ENCODE peak calls at places on chromosomes 4 and X, in nine cellular contexts. One of them, this sample, is unnamed.

GRCh38 chr4:100632163-100632562 is 114.3 kb upstream of the EMCN start:
- DNase-seq in ecto neural progenitor cell: no peak
- DNase-seq in glutamatergic neuron: no peak
- DNase-seq in endothelial cell: no peak
- DNase-seq in HL-60: no peak
- DNase-seq in H4: no peak
- DNase-seq in stimulated activated naive CD8-positive, alpha-beta T cell treated with anti-CD3 and anti-CD28 coated beads, Interleukin-15, amount 100 ng/mL, for 72 hours: no peak
- DNase-seq in GM23338: no peak
- DNase-seq in stimulated activated CD8-positive, alpha-beta memory T cell treated with anti-CD3 and anti-CD28 coated beads, Interleukin-4, amount 100 ng/mL, for 4 hours: no peak
- DNase-seq in this sample: no peak

GRCh38 chrX:95248386-95248785 is 1436.3 kb upstream of the DIAPH2 start:
- DNase-seq in H4: no peak
- DNase-seq in glutamatergic neuron: no peak
- DNase-seq in stimulated activated CD8-positive, alpha-beta memory T cell treated with anti-CD3 and anti-CD28 coated beads, Interleukin-4, amount 100 ng/mL, for 4 hours: no peak
- DNase-seq in ecto neural progenitor cell: no peak
- DNase-seq in stimulated activated naive CD8-positive, alpha-beta T cell treated with anti-CD3 and anti-CD28 coated beads, Interleukin-15, amount 100 ng/mL, for 72 hours: no peak
- DNase-seq in GM23338: no peak
- DNase-seq in HL-60: no peak
- DNase-seq in endothelial cell: no peak
- DNase-seq in this sample: no peak

GRCh38 chr4:55008166-55009056 is 117.0 kb downstream of the KDR start:
- DNase-seq in glutamatergic neuron: no peak
- DNase-seq in HL-60: peak; percentile 9
- DNase-seq in stimulated activated CD8-positive, alpha-beta memory T cell treated with anti-CD3 and anti-CD28 coated beads, Interleukin-4, amount 100 ng/mL, for 4 hours: no peak
- DNase-seq in ecto neural progenitor cell: no peak
- DNase-seq in stimulated activated naive CD8-positive, alpha-beta T cell treated with anti-CD3 and anti-CD28 coated beads, Interleukin-15, amount 100 ng/mL, for 72 hours: no peak
- DNase-seq in endothelial cell: no peak
- DNase-seq in H4: no peak
- DNase-seq in GM23338: peak; percentile 58
- DNase-seq in this sample: peak; percentile 23

GRCh38 chrX:64186974-64187761 is 18.3 kb downstream of the AMER1 start:
- DNase-seq in stimulated activated naive CD8-positive, alpha-beta T cell treated with anti-CD3 and anti-CD28 coated beads, Interleukin-15, amount 100 ng/mL, for 72 hours: no peak
- DNase-seq in stimulated activated CD8-positive, alpha-beta memory T cell treated with anti-CD3 and anti-CD28 coated beads, Interleukin-4, amount 100 ng/mL, for 4 hours: no peak
- DNase-seq in ecto neural progenitor cell: peak; percentile 6
- DNase-seq in endothelial cell: no peak
- DNase-seq in H4: no peak
- DNase-seq in glutamatergic neuron: no peak
- DNase-seq in GM23338: no peak
- DNase-seq in HL-60: no peak
- DNase-seq in this sample: no peak

GRCh38 chrX:17732138-17732783 is 5.0 kb upstream of the SCML1 start:
- DNase-seq in stimulated activated CD8-positive, alpha-beta memory T cell treated with anti-CD3 and anti-CD28 coated beads, Interleukin-4, amount 100 ng/mL, for 4 hours: no peak
- DNase-seq in glutamatergic neuron: no peak
- DNase-seq in ecto neural progenitor cell: no peak
- DNase-seq in HL-60: no peak
- DNase-seq in stimulated activated naive CD8-positive, alpha-beta T cell treated with anti-CD3 and anti-CD28 coated beads, Interleukin-15, amount 100 ng/mL, for 72 hours: no peak
- DNase-seq in endothelial cell: no peak
- DNase-seq in GM23338: no peak
- DNase-seq in H4: no peak
- DNase-seq in this sample: no peak

GRCh38 chr4:109046549-109047171 is 255.8 kb downstream of the COL25A1 start:
- DNase-seq in stimulated activated naive CD8-positive, alpha-beta T cell treated with anti-CD3 and anti-CD28 coated beads, Interleukin-15, amount 100 ng/mL, for 72 hours: no peak
- DNase-seq in endothelial cell: no peak
- DNase-seq in ecto neural progenitor cell: no peak
- DNase-seq in H4: peak; percentile 26
- DNase-seq in HL-60: no peak
- DNase-seq in GM23338: no peak
- DNase-seq in stimulated activated CD8-positive, alpha-beta memory T cell treated with anti-CD3 and anti-CD28 coated beads, Interleukin-4, amount 100 ng/mL, for 4 hours: no peak
- DNase-seq in glutamatergic neuron: no peak
- DNase-seq in this sample: no peak

GRCh38 chr4:52751349-52751911 is at the start of gene ERVMER34-1:
- DNase-seq in endothelial cell: peak; percentile 48
- DNase-seq in HL-60: no peak
- DNase-seq in stimulated activated naive CD8-positive, alpha-beta T cell treated with anti-CD3 and anti-CD28 coated beads, Interleukin-15, amount 100 ng/mL, for 72 hours: no peak
- DNase-seq in ecto neural progenitor cell: peak; percentile 81
- DNase-seq in H4: no peak
- DNase-seq in stimulated activated CD8-positive, alpha-beta memory T cell treated with anti-CD3 and anti-CD28 coated beads, Interleukin-4, amount 100 ng/mL, for 4 hours: no peak
- DNase-seq in glutamatergic neuron: peak; percentile 57
- DNase-seq in GM23338: peak; percentile 93
- DNase-seq in this sample: peak; percentile 25

GRCh38 chr4:53365121-53365485 is 758 bp downstream of the SCFD2 start:
- DNase-seq in HL-60: peak; percentile 71
- DNase-seq in H4: no peak
- DNase-seq in ecto neural progenitor cell: no peak
- DNase-seq in endothelial cell: peak; percentile 17
- DNase-seq in stimulated activated naive CD8-positive, alpha-beta T cell treated with anti-CD3 and anti-CD28 coated beads, Interleukin-15, amount 100 ng/mL, for 72 hours: no peak
- DNase-seq in stimulated activated CD8-positive, alpha-beta memory T cell treated with anti-CD3 and anti-CD28 coated beads, Interleukin-4, amount 100 ng/mL, for 4 hours: no peak
- DNase-seq in glutamatergic neuron: no peak
- DNase-seq in GM23338: peak; percentile 19
- DNase-seq in this sample: no peak

GRCh38 chrX:132094169-132094568 is 33.7 kb downstream of the FRMD7 start:
- DNase-seq in ecto neural progenitor cell: no peak
- DNase-seq in stimulated activated naive CD8-positive, alpha-beta T cell treated with anti-CD3 and anti-CD28 coated beads, Interleukin-15, amount 100 ng/mL, for 72 hours: no peak
- DNase-seq in H4: no peak
- DNase-seq in stimulated activated CD8-positive, alpha-beta memory T cell treated with anti-CD3 and anti-CD28 coated beads, Interleukin-4, amount 100 ng/mL, for 4 hours: no peak
- DNase-seq in endothelial cell: no peak
- DNase-seq in GM23338: no peak
- DNase-seq in HL-60: no peak
- DNase-seq in glutamatergic neuron: no peak
- DNase-seq in this sample: no peak

GRCh38 chr4:121217385-121217784 is 53.3 kb upstream of the TNIP3 start:
- DNase-seq in ecto neural progenitor cell: no peak
- DNase-seq in HL-60: no peak
- DNase-seq in stimulated activated CD8-positive, alpha-beta memory T cell treated with anti-CD3 and anti-CD28 coated beads, Interleukin-4, amount 100 ng/mL, for 4 hours: no peak
- DNase-seq in glutamatergic neuron: no peak
- DNase-seq in endothelial cell: no peak
- DNase-seq in stimulated activated naive CD8-positive, alpha-beta T cell treated with anti-CD3 and anti-CD28 coated beads, Interleukin-15, amount 100 ng/mL, for 72 hours: no peak
- DNase-seq in H4: no peak
- DNase-seq in GM23338: no peak
- DNase-seq in this sample: no peak

GRCh38 chr4:164383187-164384181 is 370.4 kb upstream of the SMIM31 start:
- DNase-seq in ecto neural progenitor cell: peak; percentile 81
- DNase-seq in GM23338: peak; percentile 78
- DNase-seq in glutamatergic neuron: peak; percentile 79
- DNase-seq in stimulated activated naive CD8-positive, alpha-beta T cell treated with anti-CD3 and anti-CD28 coated beads, Interleukin-15, amount 100 ng/mL, for 72 hours: peak; percentile 12
- DNase-seq in H4: peak; percentile 16
- DNase-seq in stimulated activated CD8-positive, alpha-beta memory T cell treated with anti-CD3 and anti-CD28 coated beads, Interleukin-4, amount 100 ng/mL, for 4 hours: no peak
- DNase-seq in endothelial cell: peak; percentile 47
- DNase-seq in HL-60: no peak
- DNase-seq in this sample: no peak

GRCh38 chr4:102042843-102043802 is 252.6 kb downstream of the BANK1 start:
- DNase-seq in H4: peak; percentile 57
- DNase-seq in GM23338: no peak
- DNase-seq in stimulated activated naive CD8-positive, alpha-beta T cell treated with anti-CD3 and anti-CD28 coated beads, Interleukin-15, amount 100 ng/mL, for 72 hours: no peak
- DNase-seq in stimulated activated CD8-positive, alpha-beta memory T cell treated with anti-CD3 and anti-CD28 coated beads, Interleukin-4, amount 100 ng/mL, for 4 hours: no peak
- DNase-seq in ecto neural progenitor cell: no peak
- DNase-seq in endothelial cell: no peak
- DNase-seq in glutamatergic neuron: no peak
- DNase-seq in HL-60: no peak
- DNase-seq in this sample: no peak

GRCh38 chr4:76188557-76188956 is 25.1 kb downstream of the SCARB2 start:
- DNase-seq in stimulated activated CD8-positive, alpha-beta memory T cell treated with anti-CD3 and anti-CD28 coated beads, Interleukin-4, amount 100 ng/mL, for 4 hours: no peak
- DNase-seq in H4: no peak
- DNase-seq in stimulated activated naive CD8-positive, alpha-beta T cell treated with anti-CD3 and anti-CD28 coated beads, Interleukin-15, amount 100 ng/mL, for 72 hours: no peak
- DNase-seq in endothelial cell: no peak
- DNase-seq in HL-60: no peak
- DNase-seq in glutamatergic neuron: no peak
- DNase-seq in ecto neural progenitor cell: no peak
- DNase-seq in GM23338: no peak
- DNase-seq in this sample: no peak

GRCh38 chr4:80489798-80490197 is 154.3 kb downstream of the CFAP299 start:
- DNase-seq in stimulated activated naive CD8-positive, alpha-beta T cell treated with anti-CD3 and anti-CD28 coated beads, Interleukin-15, amount 100 ng/mL, for 72 hours: no peak
- DNase-seq in glutamatergic neuron: no peak
- DNase-seq in GM23338: no peak
- DNase-seq in ecto neural progenitor cell: no peak
- DNase-seq in H4: no peak
- DNase-seq in stimulated activated CD8-positive, alpha-beta memory T cell treated with anti-CD3 and anti-CD28 coated beads, Interleukin-4, amount 100 ng/mL, for 4 hours: no peak
- DNase-seq in endothelial cell: no peak
- DNase-seq in HL-60: no peak
- DNase-seq in this sample: no peak

GRCh38 chrX:153727108-153727931 is 2.7 kb downstream of the ABCD1 start:
- DNase-seq in ecto neural progenitor cell: no peak
- DNase-seq in endothelial cell: no peak
- DNase-seq in glutamatergic neuron: no peak
- DNase-seq in HL-60: peak; percentile 49
- DNase-seq in H4: peak; percentile 16
- DNase-seq in GM23338: no peak
- DNase-seq in stimulated activated CD8-positive, alpha-beta memory T cell treated with anti-CD3 and anti-CD28 coated beads, Interleukin-4, amount 100 ng/mL, for 4 hours: no peak
- DNase-seq in stimulated activated naive CD8-positive, alpha-beta T cell treated with anti-CD3 and anti-CD28 coated beads, Interleukin-15, amount 100 ng/mL, for 72 hours: peak; percentile 12
- DNase-seq in this sample: no peak